ENCODE peak calls at places on chromosomes 7 and 10, in seven cellular contexts. One of them, this sample, is unnamed.

GRCh38 chr10:43865275-43866135 is 216.8 kb upstream of the ZNF32 start:
- DNase-seq in K562: no peak
- DNase-seq in HepG2: no peak
- DNase-seq in H1: no peak
- DNase-seq in GM12891: no peak
- DNase-seq in GM12878: no peak
- DNase-seq in SK-N-SH: peak; percentile 59
- DNase-seq in this sample: no peak

GRCh38 chr7:5274441-5274840 is 8.3 kb upstream of the SLC29A4 start:
- DNase-seq in K562: no peak
- DNase-seq in H1: no peak
- DNase-seq in GM12878: no peak
- DNase-seq in SK-N-SH: no peak
- DNase-seq in GM12891: no peak
- DNase-seq in HepG2: no peak
- DNase-seq in this sample: no peak

GRCh38 chr7:28675429-28675828 is 263.1 kb downstream of the CREB5 start:
- DNase-seq in H1: no peak
- DNase-seq in HepG2: no peak
- DNase-seq in GM12891: no peak
- DNase-seq in K562: no peak
- DNase-seq in SK-N-SH: no peak
- DNase-seq in GM12878: no peak
- DNase-seq in this sample: no peak

GRCh38 chr10:94080108-94080507 is 86.4 kb downstream of the PLCE1 start:
- DNase-seq in K562: no peak
- DNase-seq in HepG2: no peak
- DNase-seq in GM12891: no peak
- DNase-seq in H1: no peak
- DNase-seq in SK-N-SH: no peak
- DNase-seq in GM12878: no peak
- DNase-seq in this sample: no peak

GRCh38 chr7:19442016-19442785 is 266.6 kb downstream of the POLR1F start:
- DNase-seq in SK-N-SH: peak; percentile 33
- DNase-seq in GM12878: no peak
- DNase-seq in GM12891: no peak
- DNase-seq in K562: no peak
- DNase-seq in HepG2: no peak
- DNase-seq in H1: peak; percentile 23
- DNase-seq in this sample: no peak

GRCh38 chr7:1368682-1369571 is 90.3 kb downstream of the MICALL2 start:
- DNase-seq in K562: peak; percentile 100
- DNase-seq in HepG2: peak; percentile 10
- DNase-seq in GM12878: no peak
- DNase-seq in SK-N-SH: peak; percentile 98
- DNase-seq in GM12891: peak; percentile 75
- DNase-seq in H1: peak; percentile 81
- DNase-seq in this sample: peak; percentile 58

GRCh38 chr7:126065766-126066165 is 1136.1 kb upstream of the POT1 start:
- DNase-seq in GM12878: no peak
- DNase-seq in GM12891: no peak
- DNase-seq in H1: no peak
- DNase-seq in HepG2: no peak
- DNase-seq in K562: no peak
- DNase-seq in SK-N-SH: no peak
- DNase-seq in this sample: no peak

GRCh38 chr7:12570148-12570528 is 382 bp upstream of the SCIN start:
- DNase-seq in HepG2: no peak
- DNase-seq in K562: no peak
- DNase-seq in H1: no peak
- DNase-seq in GM12891: no peak
- DNase-seq in GM12878: no peak
- DNase-seq in SK-N-SH: peak; percentile 34
- DNase-seq in this sample: no peak

GRCh38 chr10:7397636-7398035 is 13.2 kb downstream of the SFMBT2 start:
- DNase-seq in K562: no peak
- DNase-seq in SK-N-SH: no peak
- DNase-seq in H1: no peak
- DNase-seq in HepG2: no peak
- DNase-seq in GM12891: no peak
- DNase-seq in GM12878: no peak
- DNase-seq in this sample: no peak

DNA sequence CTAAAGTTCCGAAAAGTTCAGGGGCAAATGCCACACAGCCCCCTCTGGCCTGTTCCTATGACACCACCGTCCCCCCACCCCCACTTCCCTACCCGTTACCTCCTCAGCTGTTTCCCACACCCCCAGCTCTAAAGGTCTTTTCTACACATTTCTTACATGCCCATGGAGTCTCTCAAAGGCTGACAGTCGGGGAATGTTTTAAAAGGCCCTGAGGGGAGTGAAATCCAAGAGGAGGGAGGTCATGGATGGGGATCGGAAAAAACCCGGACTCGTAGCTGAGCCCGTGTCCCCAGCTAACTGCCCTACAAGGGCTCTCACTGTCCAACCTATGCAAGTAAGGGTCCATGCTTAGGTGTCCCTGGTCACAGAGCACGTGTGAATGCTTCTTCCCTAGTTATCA is 9.8 kb upstream of the SVOPL start:
- DNase-seq in GM12878: no peak
- DNase-seq in GM12891: no peak
- DNase-seq in HepG2: no peak
- DNase-seq in SK-N-SH: no peak
- DNase-seq in H1: no peak
- DNase-seq in K562: no peak
- DNase-seq in this sample: no peak
- TF ChIP-seq TAF1 in GM12878: no peak
- TF ChIP-seq TAF1 in GM12891: no peak
- TF ChIP-seq TAF1 in HepG2: no peak
- TF ChIP-seq TAF1 in SK-N-SH: no peak
- TF ChIP-seq TAF1 in H1: no peak
- TF ChIP-seq TAF1 in K562: no peak
- TF ChIP-seq TAF1 in this sample: no peak

GRCh38 chr10:35642023-35642792 is at the start of gene FZD8:
- DNase-seq in GM12891: peak; percentile 80
- DNase-seq in K562: peak; percentile 92
- DNase-seq in H1: no peak
- DNase-seq in GM12878: no peak
- DNase-seq in HepG2: peak; percentile 68
- DNase-seq in SK-N-SH: peak; percentile 92
- DNase-seq in this sample: peak; percentile 74
- TF ChIP-seq TAF1 in GM12891: no peak
- TF ChIP-seq TAF1 in K562: no peak
- TF ChIP-seq TAF1 in H1: peak; percentile 68
- TF ChIP-seq TAF1 in GM12878: no peak
- TF ChIP-seq TAF1 in HepG2: no peak
- TF ChIP-seq TAF1 in SK-N-SH: peak; percentile 49
- TF ChIP-seq TAF1 in this sample: no peak

GRCh38 chr10:122673731-122674130 is 25.9 kb downstream of the C10orf120 start:
- DNase-seq in HepG2: no peak
- DNase-seq in GM12878: no peak
- DNase-seq in H1: no peak
- DNase-seq in SK-N-SH: peak; percentile 61
- DNase-seq in GM12891: no peak
- DNase-seq in K562: no peak
- DNase-seq in this sample: no peak
- TF ChIP-seq TAF1 in HepG2: no peak
- TF ChIP-seq TAF1 in GM12878: no peak
- TF ChIP-seq TAF1 in H1: no peak
- TF ChIP-seq TAF1 in SK-N-SH: no peak
- TF ChIP-seq TAF1 in GM12891: no peak
- TF ChIP-seq TAF1 in K562: no peak
- TF ChIP-seq TAF1 in this sample: no peak

GRCh38 chr10:100122780-100123179 is 41.1 kb upstream of the CPN1 start:
- DNase-seq in SK-N-SH: no peak
- DNase-seq in K562: no peak
- DNase-seq in GM12878: no peak
- DNase-seq in HepG2: no peak
- DNase-seq in H1: no peak
- DNase-seq in GM12891: no peak
- DNase-seq in this sample: no peak
- TF ChIP-seq TAF1 in SK-N-SH: no peak
- TF ChIP-seq TAF1 in K562: no peak
- TF ChIP-seq TAF1 in GM12878: no peak
- TF ChIP-seq TAF1 in HepG2: no peak
- TF ChIP-seq TAF1 in H1: no peak
- TF ChIP-seq TAF1 in GM12891: no peak
- TF ChIP-seq TAF1 in this sample: no peak

DNA sequence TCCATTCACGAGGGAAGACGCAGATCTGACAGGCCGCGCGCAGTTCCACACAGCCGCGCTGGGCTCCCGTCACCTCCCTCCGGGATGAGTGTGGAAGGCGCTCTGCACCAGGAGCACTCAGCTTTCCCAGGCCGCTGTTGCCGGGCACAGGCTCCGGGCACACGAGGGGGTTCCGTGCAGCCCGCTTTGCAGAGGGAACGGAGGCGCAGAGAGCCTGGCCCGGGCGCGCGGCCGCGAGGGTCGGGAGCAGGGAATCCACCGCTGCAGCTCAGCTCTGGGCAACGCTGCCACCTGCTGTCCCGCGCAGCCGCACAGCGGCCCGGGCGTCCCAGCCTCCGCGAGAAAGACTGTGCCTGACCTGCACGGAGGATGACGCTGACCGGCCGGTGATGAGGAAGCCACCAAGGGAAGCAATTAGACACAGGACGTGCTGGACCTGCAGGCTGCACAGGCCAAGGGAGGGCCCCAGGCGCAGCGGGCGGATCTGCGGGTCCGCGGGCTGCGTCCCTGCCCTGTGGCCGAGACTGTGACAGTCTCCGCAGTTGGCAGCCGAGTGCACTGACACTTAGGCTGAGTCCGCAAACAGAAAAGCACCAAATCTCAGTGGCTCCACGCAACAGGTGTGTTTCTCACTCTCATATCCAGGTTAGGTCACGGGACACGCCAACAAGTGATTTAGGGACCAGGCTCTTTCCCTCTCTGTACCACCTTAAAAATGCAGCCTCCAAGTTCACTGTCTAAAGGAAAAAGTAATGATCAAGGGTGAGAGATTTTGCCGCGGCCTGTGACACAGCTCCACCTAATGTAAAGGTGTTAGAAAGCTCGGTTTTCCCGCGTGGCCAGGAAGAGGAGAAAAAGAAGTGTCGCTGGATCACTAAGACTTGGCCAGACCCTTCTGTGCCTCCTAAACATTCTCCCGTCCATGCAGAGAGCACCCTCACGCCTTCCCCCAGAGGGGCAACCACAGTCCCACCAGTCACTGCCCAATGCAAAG is 94.5 kb downstream of the SEC61G start:
- DNase-seq in HepG2: peak; percentile 40
- DNase-seq in H1: peak; percentile 64
- DNase-seq in K562: peak; percentile 17
- DNase-seq in GM12878: no peak
- DNase-seq in GM12891: peak; percentile 66
- DNase-seq in SK-N-SH: peak; percentile 97
- DNase-seq in this sample: peak; percentile 37
- TF ChIP-seq TAF1 in HepG2: no peak
- TF ChIP-seq TAF1 in H1: no peak
- TF ChIP-seq TAF1 in K562: no peak
- TF ChIP-seq TAF1 in GM12878: no peak
- TF ChIP-seq TAF1 in GM12891: no peak
- TF ChIP-seq TAF1 in SK-N-SH: no peak
- TF ChIP-seq TAF1 in this sample: no peak

GRCh38 chr10:79488303-79488702 is 24.0 kb upstream of the EIF5AL1 start:
- DNase-seq in GM12891: no peak
- DNase-seq in H1: no peak
- DNase-seq in GM12878: no peak
- DNase-seq in K562: no peak
- DNase-seq in SK-N-SH: no peak
- DNase-seq in HepG2: no peak
- DNase-seq in this sample: no peak
- TF ChIP-seq TAF1 in GM12891: no peak
- TF ChIP-seq TAF1 in H1: no peak
- TF ChIP-seq TAF1 in GM12878: no peak
- TF ChIP-seq TAF1 in K562: no peak
- TF ChIP-seq TAF1 in SK-N-SH: peak; percentile 49
- TF ChIP-seq TAF1 in HepG2: no peak
- TF ChIP-seq TAF1 in this sample: no peak

DNA sequence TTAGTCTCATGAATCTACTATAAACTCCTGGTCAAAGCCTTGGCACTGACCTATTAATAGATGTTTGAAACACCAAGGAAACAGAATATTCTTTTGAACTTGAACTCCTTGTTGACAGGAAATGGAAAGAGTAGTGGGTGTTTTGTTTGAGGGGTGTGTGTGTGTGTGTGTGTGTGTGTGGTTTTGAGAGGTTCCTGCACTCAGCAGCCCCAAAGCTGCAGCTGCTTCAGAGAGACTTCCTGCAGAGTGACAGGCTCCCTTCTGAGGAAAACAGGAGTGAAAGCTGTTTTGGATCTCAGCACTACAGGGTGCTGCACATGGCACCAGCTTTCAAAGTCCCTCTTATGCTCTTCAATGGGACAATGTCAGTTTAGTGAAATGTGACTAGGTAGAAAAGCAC is 546.5 kb upstream of the STEAP1 start:
- DNase-seq in K562: no peak
- DNase-seq in GM12878: no peak
- DNase-seq in SK-N-SH: no peak
- DNase-seq in GM12891: no peak
- DNase-seq in H1: no peak
- DNase-seq in HepG2: no peak
- DNase-seq in this sample: no peak
- TF ChIP-seq TAF1 in K562: no peak
- TF ChIP-seq TAF1 in GM12878: no peak
- TF ChIP-seq TAF1 in SK-N-SH: no peak
- TF ChIP-seq TAF1 in GM12891: no peak
- TF ChIP-seq TAF1 in H1: no peak
- TF ChIP-seq TAF1 in HepG2: no peak
- TF ChIP-seq TAF1 in this sample: no peak

GRCh38 chr7:33671521-33672262 is 233.6 kb upstream of the BMPER start:
- DNase-seq in GM12891: no peak
- DNase-seq in H1: no peak
- DNase-seq in SK-N-SH: no peak
- DNase-seq in K562: no peak
- DNase-seq in HepG2: no peak
- DNase-seq in GM12878: peak; percentile 42
- DNase-seq in this sample: no peak
- TF ChIP-seq TAF1 in GM12891: no peak
- TF ChIP-seq TAF1 in H1: no peak
- TF ChIP-seq TAF1 in SK-N-SH: no peak
- TF ChIP-seq TAF1 in K562: no peak
- TF ChIP-seq TAF1 in HepG2: no peak
- TF ChIP-seq TAF1 in GM12878: no peak
- TF ChIP-seq TAF1 in this sample: no peak

GRCh38 chr10:31574566-31574965 is 255.6 kb downstream of the ZEB1 start:
- DNase-seq in GM12891: no peak
- DNase-seq in H1: no peak
- DNase-seq in K562: no peak
- DNase-seq in HepG2: no peak
- DNase-seq in SK-N-SH: no peak
- DNase-seq in GM12878: no peak
- DNase-seq in this sample: no peak
- TF ChIP-seq TAF1 in GM12891: no peak
- TF ChIP-seq TAF1 in H1: no peak
- TF ChIP-seq TAF1 in K562: no peak
- TF ChIP-seq TAF1 in HepG2: no peak
- TF ChIP-seq TAF1 in SK-N-SH: no peak
- TF ChIP-seq TAF1 in GM12878: no peak
- TF ChIP-seq TAF1 in this sample: no peak

GRCh38 chr7:103380395-103381191 is 33.1 kb downstream of the PSMC2 start:
- DNase-seq in HepG2: peak; percentile 38
- DNase-seq in K562: no peak
- DNase-seq in GM12878: no peak
- DNase-seq in SK-N-SH: no peak
- DNase-seq in H1: no peak
- DNase-seq in GM12891: no peak
- DNase-seq in this sample: no peak
- TF ChIP-seq TAF1 in HepG2: no peak
- TF ChIP-seq TAF1 in K562: no peak
- TF ChIP-seq TAF1 in GM12878: no peak
- TF ChIP-seq TAF1 in SK-N-SH: no peak
- TF ChIP-seq TAF1 in H1: no peak
- TF ChIP-seq TAF1 in GM12891: no peak
- TF ChIP-seq TAF1 in this sample: no peak